ENCODE peak calls at places on chromosomes 6 and 20, in nine cellular contexts. X is nephron progenitor cell, K is Panc1, D is body of pancreas, Z is progenitor cell of endocrine pancreas, I is endothelial cell, N is dorsolateral prefrontal cortex, V is neural crest cell, B is stomach. Q is an unnamed sample.

GRCh38 chr20:17972121-17972520 is 3.3 kb downstream of the MGME1 start:
- DNase-seq in X (no peak), K (no peak), D (no peak), Z (no peak), I (no peak), N (no peak), V (no peak), B (no peak), Q (no peak)

GRCh38 chr6:37126961-37127360 is 43.0 kb upstream of the PIM1 start:
- DNase-seq in X (no peak), K (no peak), D (no peak), Z (no peak), I (no peak), N (no peak), V (no peak), B (no peak), Q (no peak)

GRCh38 chr20:5973172-5973571 is 22.7 kb downstream of the MCM8 start:
- DNase-seq in X (no peak), K (no peak), D (no peak), Z (no peak), I (no peak), N (no peak), V (no peak), B (no peak), Q (no peak)

GRCh38 chr6:12293234-12293930 is 3.2 kb downstream of the EDN1 start:
- DNase-seq in X (no peak), K (no peak), D (no peak), Z (no peak), I (no peak), N (no peak), V (no peak), B (no peak), Q (no peak)

GRCh38 chr20:49890651-49891361 is 24.5 kb downstream of the SPATA2 start:
- DNase-seq in X (no peak), K (no peak), D (no peak), Z (no peak), I (no peak), N (peak; percentile 29), V (no peak), B (no peak), Q (no peak)

GRCh38 chr6:61168878-61169277 is 1117.1 kb downstream of the KHDRBS2 start:
- DNase-seq in X (no peak), K (no peak), D (no peak), Z (no peak), I (no peak), N (no peak), V (no peak), B (no peak), Q (no peak)

GRCh38 chr20:31712564-31713311 is 9.9 kb downstream of the BCL2L1 start:
- DNase-seq in X (no peak), K (no peak), D (peak; percentile 89), Z (peak; percentile 41), I (no peak), N (peak; percentile 86), V (peak; percentile 44), B (peak; percentile 92), Q (no peak)

GRCh38 chr6:17584241-17584803 is 15.8 kb upstream of the FAM8A1 start:
- DNase-seq in X (no peak), K (peak; percentile 61), D (peak; percentile 33), Z (no peak), I (peak; percentile 29), N (no peak), V (peak; percentile 23), B (no peak), Q (no peak)

GRCh38 chr6:144265390-144265789 is 19.7 kb upstream of the UTRN start:
- DNase-seq in X (no peak), K (peak; percentile 70), D (no peak), Z (peak; percentile 15), I (peak; percentile 21), N (no peak), V (no peak), B (no peak), Q (no peak)

GRCh38 chr6:138528137-138528536 is 28.8 kb upstream of the NHSL1 start:
- DNase-seq in X (no peak), K (no peak), D (no peak), Z (no peak), I (no peak), N (no peak), V (no peak), B (no peak), Q (no peak)

GRCh38 chr6:93721386-93722048 is 302.2 kb upstream of the EPHA7 start:
- DNase-seq in X (peak; percentile 11), K (peak; percentile 27), D (no peak), Z (no peak), I (peak; percentile 30), N (no peak), V (no peak), B (no peak), Q (no peak)

GRCh38 chr6:134880487-134881190 is 69.3 kb downstream of the ALDH8A1 start:
- DNase-seq in X (no peak), K (no peak), D (no peak), Z (no peak), I (no peak), N (no peak), V (no peak), B (no peak), Q (no peak)

GRCh38 chr6:69774740-69775350 is 22.0 kb downstream of the LMBRD1 start:
- DNase-seq in X (no peak), K (no peak), D (no peak), Z (no peak), I (no peak), N (no peak), V (no peak), B (no peak), Q (no peak)

GRCh38 chr6:48474136-48474535 is 363.1 kb upstream of the PTCHD4 start:
- DNase-seq in X (no peak), K (no peak), D (no peak), Z (no peak), I (no peak), N (no peak), V (no peak), B (no peak), Q (no peak)

GRCh38 chr20:31684153-31685003 is 38.3 kb downstream of the BCL2L1 start:
- DNase-seq in X (no peak), K (no peak), D (no peak), Z (no peak), I (no peak), N (no peak), V (no peak), B (no peak), Q (peak; percentile 40)

GRCh38 chr20:3174442-3175263 is 1.3 kb upstream of the LZTS3 start:
- DNase-seq in X (no peak), K (no peak), D (no peak), Z (no peak), I (no peak), N (no peak), V (no peak), B (no peak), Q (no peak)

GRCh38 chr6:31336872-31337496 is 20.0 kb downstream of the HLA-B start:
- DNase-seq in X (no peak), K (no peak), D (no peak), Z (no peak), I (no peak), N (no peak), V (no peak), B (no peak), Q (no peak)

GRCh38 chr20:48717095-48717958 is 110.5 kb downstream of the PREX1 start:
- DNase-seq in X (no peak), K (no peak), D (no peak), Z (no peak), I (no peak), N (no peak), V (no peak), B (no peak), Q (peak; percentile 38)

GRCh38 chr20:16003310-16003709 is 569.9 kb downstream of the KIF16B start:
- DNase-seq in X (no peak), K (no peak), D (no peak), Z (no peak), I (no peak), N (no peak), V (no peak), B (no peak), Q (no peak)

GRCh38 chr6:132003516-132004178 is 52.5 kb upstream of the CCN2 start:
- DNase-seq in X (no peak), K (no peak), D (no peak), Z (no peak), I (no peak), N (no peak), V (no peak), B (no peak), Q (no peak)

GRCh38 chr6:13535306-13535705 is 39.1 kb upstream of the SIRT5 start:
- DNase-seq in X (no peak), K (no peak), D (no peak), Z (no peak), I (no peak), N (no peak), V (no peak), B (no peak), Q (no peak)

GRCh38 chr6:9086331-9086730 is 651.0 kb upstream of the SLC35B3 start:
- DNase-seq in X (no peak), K (no peak), D (no peak), Z (no peak), I (no peak), N (no peak), V (no peak), B (no peak), Q (no peak)

GRCh38 chr6:153309666-153310065 is 178.6 kb upstream of the RGS17 start:
- DNase-seq in X (no peak), K (no peak), D (no peak), Z (no peak), I (no peak), N (no peak), V (no peak), B (no peak), Q (no peak)

GRCh38 chr6:153312633-153313032 is 181.6 kb upstream of the RGS17 start:
- DNase-seq in X (peak; percentile 25), K (peak; percentile 52), D (peak; percentile 30), Z (no peak), I (peak; percentile 45), N (peak; percentile 41), V (peak; percentile 9), B (peak; percentile 67), Q (peak; percentile 53)
- TF ChIP-seq CTCF in X (peak; percentile 52), K (peak; percentile 82), D (no peak), Z (peak; percentile 56), I (peak; percentile 28), N (peak; percentile 33), V (peak; percentile 63), B (no peak), Q (peak; percentile 36)

GRCh38 chr20:60206259-60206658 is 248.0 kb downstream of the CDH26 start:
- DNase-seq in X (peak; percentile 41), K (no peak), D (no peak), Z (no peak), I (peak; percentile 45), N (no peak), V (peak; percentile 20), B (no peak), Q (peak; percentile 9)
- TF ChIP-seq CTCF in X (peak; percentile 26), K (peak; percentile 62), D (no peak), Z (peak; percentile 53), I (no peak), N (no peak), V (peak; percentile 57), B (no peak), Q (no peak)

GRCh38 chr6:124822118-124822746 is 140.0 kb upstream of the RNF217 start:
- DNase-seq in X (no peak), K (no peak), D (no peak), Z (no peak), I (no peak), N (no peak), V (no peak), B (no peak), Q (no peak)
- TF ChIP-seq CTCF in X (no peak), K (no peak), D (no peak), Z (no peak), I (no peak), N (no peak), V (no peak), B (no peak), Q (no peak)

GRCh38 chr20:44734938-44735337 is 10.7 kb upstream of the KCNK15 start:
- DNase-seq in X (no peak), K (no peak), D (no peak), Z (no peak), I (peak; percentile 32), N (no peak), V (no peak), B (no peak), Q (no peak)
- TF ChIP-seq CTCF in X (peak; percentile 11), K (peak; percentile 41), D (no peak), Z (peak; percentile 22), I (peak; percentile 16), N (no peak), V (no peak), B (no peak), Q (no peak)

Q was measured in activated CD8-positive, alpha-beta T cell treated with anti-CD3 and anti-CD28 coated beads for 36 hours.